ENCODE peak calls at places on chromosomes 13 and 19, in ten cellular contexts. K is SK-N-SH, O is lung, G is psoas muscle, Q is NT2/D1, C is heart right ventricle, R is fibroblast of lung, T is pancreas, U is right atrium auricular region, X is tibial nerve. L is an unnamed sample. For H3K9me3, the result is how much of the 10 kb centered on the place peaks cover.

GRCh38 chr19:41298327-41298964 is 11.5 kb upstream of the CCDC97 start:
- DNase-seq in G (peak), T (peak), O (peak), U (peak), X (peak), K (no peak), R (peak), C (peak), Q (peak), L (peak)

GRCh38 chr13:94535775-94536174 is 56.3 kb upstream of the DCT start:
- DNase-seq in U (no peak), Q (no peak), G (no peak), X (no peak), O (no peak), C (no peak), R (no peak), K (no peak), T (no peak), L (no peak)

GRCh38 chr19:46298477-46299003 is 1.7 kb downstream of the HIF3A start:
- DNase-seq in C (no peak), X (no peak), T (peak), O (no peak), U (no peak), K (no peak), G (no peak), Q (no peak), R (no peak), L (no peak)

GRCh38 chr13:102870677-102871415 is 25.0 kb downstream of the ERCC5 start:
- DNase-seq in C (peak), O (peak), X (no peak), U (no peak), R (peak), Q (peak), T (no peak), G (peak), K (peak), L (no peak)

GRCh38 chr13:98490195-98490771 is 86.6 kb downstream of the STK24 start:
- DNase-seq in U (no peak), C (no peak), G (no peak), X (no peak), T (no peak), R (no peak), K (no peak), Q (no peak), O (no peak), L (no peak)

GRCh38 chr13:100789968-100790367 is 115.4 kb upstream of the TMTC4 start:
- DNase-seq in C (no peak), Q (no peak), O (no peak), G (no peak), X (no peak), T (no peak), R (no peak), U (no peak), K (no peak), L (no peak)

GRCh38 chr13:110893571-110893970 is 21.3 kb downstream of the ANKRD10 start:
- DNase-seq in U (no peak), R (no peak), Q (no peak), K (no peak), C (no peak), X (no peak), O (no peak), G (no peak), T (no peak), L (no peak)

GRCh38 chr19:7418575-7418974 is 69.8 kb downstream of the ARHGEF18 start:
- DNase-seq in X (no peak), C (no peak), U (no peak), G (no peak), R (no peak), O (no peak), T (no peak), K (no peak), Q (no peak), L (no peak)

GRCh38 chr13:98492335-98493034 is 84.4 kb downstream of the STK24 start:
- DNase-seq in X (no peak), G (no peak), R (peak), U (no peak), Q (no peak), C (no peak), T (no peak), K (no peak), O (no peak), L (no peak)

GRCh38 chr13:66468656-66469055 is 761.5 kb downstream of the PCDH9 start:
- DNase-seq in G (no peak), T (no peak), O (no peak), Q (no peak), C (no peak), X (no peak), R (no peak), U (no peak), K (no peak), L (no peak)

GRCh38 chr13:102667023-102667422 is 27.8 kb downstream of the METTL21C start:
- DNase-seq in T (no peak), Q (no peak), X (no peak), G (no peak), R (no peak), K (no peak), C (no peak), U (no peak), O (no peak), L (no peak)

GRCh38 chr19:28425431-28425931 is 787.5 kb downstream of the UQCRFS1 start:
- DNase-seq in X (no peak), U (no peak), R (no peak), C (no peak), O (no peak), K (no peak), G (no peak), Q (no peak), T (no peak), L (no peak)

GRCh38 chr19:5321851-5322681 is 18.5 kb downstream of the PTPRS start:
- DNase-seq in K (peak), G (no peak), O (no peak), R (no peak), Q (no peak), C (no peak), X (no peak), T (no peak), U (no peak), L (no peak)

GRCh38 chr13:76600086-76600485 is 286.1 kb downstream of the KCTD12 start:
- DNase-seq in G (no peak), Q (no peak), K (no peak), C (no peak), O (no peak), U (no peak), X (no peak), R (peak), T (no peak), L (no peak)

GRCh38 chr13:94999871-95000270 is 287.5 kb upstream of the SOX21 start:
- DNase-seq in K (no peak), T (no peak), R (no peak), Q (no peak), X (no peak), U (no peak), C (no peak), G (no peak), O (no peak), L (no peak)

GRCh38 chr13:45021250-45021649 is 31.9 kb downstream of the GPALPP1 start:
- DNase-seq in T (no peak), U (no peak), G (no peak), K (no peak), Q (no peak), X (no peak), O (no peak), R (peak), C (no peak), L (no peak)

GRCh38 chr13:110519506-110519905 is 42.0 kb downstream of the RAB20 start:
- DNase-seq in X (no peak), G (no peak), Q (no peak), T (no peak), O (no peak), U (no peak), K (no peak), R (no peak), C (no peak), L (no peak)

GRCh38 chr19:6020972-6021805 is 43.2 kb upstream of the RANBP3 start:
- DNase-seq in C (no peak), R (no peak), O (no peak), Q (no peak), X (no peak), G (peak), K (no peak), U (no peak), T (peak), L (peak)

GRCh38 chr19:36679455-36679854 is 8.0 kb upstream of the ZNF567 start:
- DNase-seq in G (no peak), T (no peak), U (no peak), X (no peak), C (no peak), Q (no peak), K (no peak), O (no peak), R (no peak), L (no peak)

GRCh38 chr13:59680429-59681024 is 483.2 kb downstream of the DIAPH3 start:
- DNase-seq in R (peak), C (no peak), Q (no peak), T (no peak), U (no peak), G (no peak), K (no peak), X (no peak), O (no peak), L (no peak)

GRCh38 chr19:46609511-46610412 is 8.6 kb downstream of the CALM3 start:
- DNase-seq in Q (no peak), O (no peak), C (no peak), T (no peak), U (no peak), K (peak), G (peak), R (no peak), X (peak), L (peak)

GRCh38 chr13:113495494-113496251 is 5.2 kb upstream of the DCUN1D2 start:
- DNase-seq in C (no peak), X (no peak), K (no peak), G (no peak), T (no peak), R (peak), U (no peak), O (no peak), Q (no peak), L (no peak)

GRCh38 chr13:23289917-23290357 is 109.2 kb downstream of the SGCG start:
- DNase-seq in G (no peak), Q (no peak), U (no peak), T (no peak), R (peak), C (no peak), X (no peak), K (peak), O (no peak), L (no peak)

GRCh38 chr19:29871143-29871542 is 59.4 kb downstream of the CCNE1 start:
- DNase-seq in R (no peak), U (no peak), Q (no peak), X (no peak), T (no peak), G (no peak), C (no peak), K (no peak), O (no peak), L (no peak)

GRCh38 chr19:41265376-41266153 is 1.4 kb downstream of the HNRNPUL1 start:
- DNase-seq in O (peak), K (peak), X (no peak), Q (no peak), R (peak), U (no peak), G (no peak), T (peak), C (no peak), L (no peak)

GRCh38 chr13:21661510-21661909 is 9.4 kb upstream of the FGF9 start:
- DNase-seq in X (no peak), Q (no peak), G (no peak), C (no peak), U (no peak), R (no peak), O (no peak), T (no peak), K (no peak), L (no peak)

GRCh38 chr19:45577111-45577905 is 7.3 kb downstream of the OPA3 start:
- DNase-seq in R (peak), K (no peak), U (no peak), C (peak), O (no peak), Q (no peak), X (no peak), T (peak), G (peak), L (no peak)

GRCh38 chr19:35207391-35207871 is 21.1 kb downstream of the FAM187B start:
- DNase-seq in Q (no peak), O (peak), K (no peak), C (no peak), U (no peak), X (no peak), T (no peak), R (no peak), G (no peak), L (no peak)

GRCh38 chr13:91058066-91058465 is 289.4 kb upstream of the MIR17HG start:
- DNase-seq in X (no peak), T (no peak), G (no peak), R (peak), O (no peak), C (no peak), K (no peak), U (no peak), Q (peak), L (no peak)

GRCh38 chr19:48477696-48478338 is 8.6 kb downstream of the CYTH2 start:
- DNase-seq in G (peak), K (peak), R (no peak), U (no peak), T (no peak), C (no peak), Q (no peak), X (no peak), O (no peak), L (no peak)

GRCh38 chr19:47503823-47504145 is 11.1 kb downstream of the NAPA start:
- DNase-seq in T (no peak), Q (no peak), R (no peak), X (no peak), C (no peak), G (peak), U (no peak), K (no peak), O (no peak), L (no peak)

DNA sequence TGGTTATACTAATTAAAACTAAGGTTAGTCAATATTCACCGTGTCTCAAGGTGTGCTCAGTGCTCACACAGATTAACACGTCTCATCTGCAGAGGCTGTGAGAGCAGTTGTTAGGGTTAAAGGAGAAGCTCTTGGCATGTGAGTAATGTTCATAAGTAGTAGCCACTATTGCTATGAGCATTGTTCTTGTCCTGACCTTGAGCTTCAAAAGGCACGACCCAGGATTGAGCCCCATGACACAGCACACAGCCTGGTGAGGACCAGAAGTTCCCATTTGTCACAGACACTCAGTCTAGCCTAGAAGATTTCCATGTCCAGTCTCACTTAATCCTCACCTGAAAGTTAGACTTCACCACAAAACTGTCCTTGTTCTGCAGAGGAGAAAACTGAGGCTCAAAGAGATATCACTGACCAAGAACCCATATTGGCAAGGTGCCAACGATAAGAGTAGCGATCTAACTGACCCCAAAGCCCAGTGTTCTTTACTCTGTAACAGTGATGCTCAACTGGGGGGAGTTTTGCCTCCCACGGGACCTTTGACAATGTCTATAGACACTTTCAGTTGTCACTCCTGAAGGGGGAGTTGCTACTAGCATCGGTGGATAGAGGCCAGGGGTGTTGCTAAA is 26.0 kb downstream of the FPR3 start:
- DNase-seq in K (no peak), G (no peak), O (no peak), X (no peak), Q (no peak), R (no peak), U (no peak), T (no peak), C (no peak), L (no peak)
- H3K9me3 ChIP-seq in K (under half), G (under half), O (under half), X (under half), Q (under half), R (under half), U (under half), T (under half), C (under half), L (under half)

GRCh38 chr19:11331502-11331901 is 8.0 kb downstream of the RAB3D start:
- DNase-seq in Q (no peak), U (no peak), T (no peak), K (no peak), C (no peak), X (no peak), R (no peak), G (peak), O (no peak), L (no peak)
- H3K4me3 ChIP-seq in Q (no peak), U (no peak), T (no peak), K (no peak), C (no peak), X (no peak), R (no peak), G (no peak), O (no peak), L (no peak)

DNA sequence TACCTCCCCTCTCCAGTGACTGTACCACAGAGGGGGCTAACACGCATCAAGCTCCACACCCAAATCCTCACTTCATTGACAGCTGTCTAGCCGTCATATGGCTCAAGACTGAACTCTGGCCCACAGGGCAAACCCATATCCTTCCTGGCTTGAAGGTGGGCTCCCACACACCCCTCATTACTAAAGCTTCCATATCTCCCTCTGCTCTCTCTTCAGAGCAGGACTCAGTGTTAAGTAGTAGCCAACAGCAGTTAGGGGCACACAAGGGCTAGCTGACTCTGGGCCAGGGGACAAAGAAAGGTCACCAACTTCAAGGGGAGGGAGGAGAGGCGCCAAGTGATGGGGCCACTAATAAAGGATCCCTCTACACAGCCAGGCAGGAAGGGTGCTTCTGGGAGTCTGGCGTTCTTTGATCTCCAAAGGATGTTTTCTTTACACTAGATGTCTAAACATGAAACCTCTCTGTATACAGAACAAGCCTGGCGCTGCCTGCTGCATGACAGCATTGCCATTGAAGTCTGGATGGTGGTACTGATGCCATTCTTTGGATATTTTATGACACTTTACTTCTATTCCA is 8.1 kb downstream of the PEG3 start:
- DNase-seq in C (no peak), Q (no peak), R (no peak), G (no peak), U (no peak), O (no peak), K (no peak), T (no peak), X (no peak), L (no peak)
- H3K9me3 ChIP-seq in C (under half), Q (under half), R (under half), G (under half), U (under half), O (under half), K (under half), T (under half), X (under half), L (under half)

GRCh38 chr19:3863648-3864047 is 5.2 kb downstream of the ZFR2 start:
- DNase-seq in O (no peak), G (no peak), K (no peak), U (no peak), T (no peak), X (no peak), Q (no peak), R (no peak), C (no peak), L (no peak)

GRCh38 chr19:3873151-3873550 is 4.3 kb upstream of the ZFR2 start:
- DNase-seq in R (no peak), U (no peak), T (no peak), X (no peak), O (no peak), Q (no peak), G (no peak), C (no peak), K (peak), L (no peak)

GRCh38 chr19:3866798-3867638 is 1.8 kb downstream of the ZFR2 start:
- DNase-seq in C (no peak), O (no peak), Q (no peak), G (no peak), T (no peak), X (no peak), R (no peak), U (no peak), K (peak), L (no peak)

GRCh38 chr19:3867971-3868769 is 668 bp downstream of the ZFR2 start:
- DNase-seq in C (no peak), U (no peak), T (no peak), G (no peak), O (no peak), R (no peak), Q (no peak), X (no peak), K (peak), L (no peak)

DNA sequence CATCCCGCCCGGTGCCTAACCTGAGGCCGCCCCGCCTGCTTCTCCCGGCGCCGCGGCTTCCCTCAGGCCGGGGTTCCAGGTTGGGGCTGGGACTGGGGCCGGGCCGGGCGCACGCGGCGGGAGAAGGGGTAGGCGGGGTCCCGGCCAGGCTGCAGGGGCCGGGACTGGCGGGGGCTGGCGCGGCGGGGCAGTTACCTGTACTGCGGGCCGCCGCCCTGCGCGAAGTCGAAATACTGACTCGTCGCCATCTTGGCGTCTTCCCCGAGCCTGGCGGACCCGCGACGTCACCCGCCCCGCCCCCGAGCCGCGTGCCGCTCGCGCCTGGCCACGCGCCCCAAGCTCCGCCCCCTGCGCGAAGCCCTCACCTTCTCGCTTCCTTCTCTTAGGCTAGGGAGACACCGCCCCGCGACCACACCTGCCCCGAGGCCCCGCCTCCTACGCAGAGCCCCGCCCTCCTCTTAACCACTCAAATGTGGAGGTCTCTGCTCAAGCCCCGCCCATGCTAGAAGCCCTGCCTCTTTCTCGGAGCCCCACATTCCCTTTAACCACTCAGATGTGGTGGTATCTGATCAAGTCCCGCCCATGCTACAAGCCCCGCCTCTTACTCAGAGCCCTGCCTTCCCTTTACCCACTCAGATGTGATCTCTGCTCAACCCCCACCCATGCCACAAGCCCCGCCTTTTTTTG is at the start of gene ZFR2:
- DNase-seq in Q (peak), R (no peak), X (no peak), G (no peak), C (no peak), U (no peak), K (peak), T (no peak), O (no peak), L (no peak)
- H3K4me3 ChIP-seq in Q (peak), R (no peak), X (no peak), G (no peak), C (no peak), U (peak), K (no peak), T (no peak), O (no peak), L (no peak)

GRCh38 chr13:52105841-52106240 is 23.0 kb downstream of the NEK5 start:
- DNase-seq in C (no peak), U (no peak), T (no peak), X (no peak), G (no peak), K (no peak), R (no peak), O (no peak), Q (no peak), L (no peak)

GRCh38 chr13:52103386-52103785 is 25.5 kb downstream of the NEK5 start:
- DNase-seq in X (no peak), Q (no peak), G (no peak), K (no peak), T (no peak), R (no peak), C (no peak), O (no peak), U (no peak), L (no peak)

GRCh38 chr13:52109096-52109495 is 19.8 kb downstream of the NEK5 start:
- DNase-seq in U (no peak), X (no peak), O (no peak), R (no peak), K (no peak), C (no peak), T (no peak), Q (no peak), G (no peak), L (no peak)

DNA sequence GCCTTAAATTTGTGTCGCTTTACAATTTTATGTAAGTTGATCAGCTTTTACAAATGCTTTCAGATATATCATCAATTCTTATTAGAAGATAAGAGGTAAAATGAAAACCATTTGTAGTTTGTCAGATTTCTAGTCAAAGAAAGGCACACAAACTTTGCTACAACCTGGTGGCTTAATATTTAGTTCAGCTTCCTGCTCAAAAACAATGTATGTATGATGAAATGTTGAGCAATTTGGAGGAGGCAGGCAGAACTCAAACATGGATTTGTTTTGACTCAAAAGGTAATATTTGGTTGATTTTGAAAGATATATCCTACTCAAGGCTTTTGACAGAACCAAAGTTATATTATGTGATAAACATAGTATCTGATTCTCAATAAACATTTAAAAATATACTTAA is 24.2 kb downstream of the NEK5 start:
- DNase-seq in Q (no peak), U (no peak), X (no peak), T (no peak), C (no peak), O (no peak), K (no peak), R (peak), G (no peak), L (no peak)
- H3K9me3 ChIP-seq in Q (under half), U (under half), X (under half), T (under half), C (under half), O (under half), K (under half), R (under half), G (under half), L (under half)